ENCODE peak calls at places on chromosomes 11 and 22, in six cellular contexts. G, F, J, O, T and S are unnamed samples.

GRCh38 chr11:134687548-134687947 is 275.5 kb upstream of the B3GAT1 start:
- DNase-seq in G (no peak), F (no peak), J (no peak), O (no peak), T (no peak), S (no peak)

GRCh38 chr11:4181780-4182721 is 87.5 kb downstream of the RRM1 start:
- DNase-seq in G (peak), F (no peak), J (no peak), O (peak), T (peak), S (no peak)

GRCh38 chr22:47622541-47622940 is 860.1 kb downstream of the TBC1D22A start:
- DNase-seq in G (no peak), F (peak), J (no peak), O (no peak), T (no peak), S (no peak)

GRCh38 chr11:35288817-35289541 is 130.4 kb downstream of the SLC1A2 start:
- DNase-seq in G (no peak), F (no peak), J (no peak), O (peak), T (no peak), S (no peak)

GRCh38 chr11:12506502-12506921 is 129.1 kb downstream of the PARVA start:
- DNase-seq in G (no peak), F (no peak), J (no peak), O (peak), T (no peak), S (no peak)

GRCh38 chr22:21861856-21862255 is 5.6 kb downstream of the MAPK1 start:
- DNase-seq in G (no peak), F (no peak), J (no peak), O (no peak), T (no peak), S (no peak)

GRCh38 chr22:43477966-43478365 is 66.2 kb downstream of the MPPED1 start:
- DNase-seq in G (no peak), F (no peak), J (no peak), O (no peak), T (no peak), S (no peak)

GRCh38 chr11:451738-452137 is 1.7 kb downstream of the PTDSS2 start:
- DNase-seq in G (no peak), F (no peak), J (no peak), O (no peak), T (no peak), S (no peak)

GRCh38 chr11:78465169-78465942 is 47.7 kb upstream of the GAB2 start:
- DNase-seq in G (no peak), F (no peak), J (no peak), O (no peak), T (no peak), S (no peak)

GRCh38 chr22:28034760-28035401 is 115.8 kb upstream of the PITPNB start:
- DNase-seq in G (peak), F (peak), J (no peak), O (peak), T (no peak), S (no peak)

GRCh38 chr22:48980409-48980808 is 847.3 kb downstream of the BRD1 start:
- DNase-seq in G (no peak), F (no peak), J (no peak), O (no peak), T (no peak), S (no peak)

GRCh38 chr11:32830413-32830738 is 649 bp downstream of the PRRG4 start:
- DNase-seq in G (peak), F (no peak), J (peak), O (peak), T (peak), S (no peak)

GRCh38 chr22:44809456-44809855 is 57.1 kb downstream of the ARHGAP8 start:
- DNase-seq in G (no peak), F (no peak), J (no peak), O (no peak), T (no peak), S (no peak)

GRCh38 chr11:119432484-119433368 is 9.8 kb upstream of the THY1 start:
- DNase-seq in G (no peak), F (no peak), J (no peak), O (peak), T (no peak), S (no peak)

GRCh38 chr22:40498454-40499186 is 128.2 kb downstream of the SGSM3 start:
- DNase-seq in G (no peak), F (no peak), J (no peak), O (peak), T (peak), S (no peak)

GRCh38 chr11:134393638-134394037 is 18.4 kb downstream of the B3GAT1 start:
- DNase-seq in G (no peak), F (no peak), J (peak), O (no peak), T (peak), S (no peak)

GRCh38 chr11:520428-521178 is 13.6 kb upstream of the RNH1 start:
- DNase-seq in G (no peak), F (no peak), J (no peak), O (no peak), T (no peak), S (no peak)

GRCh38 chr22:49959782-49960158 is 802 bp upstream of the PIM3 start:
- DNase-seq in G (peak), F (peak), J (no peak), O (peak), T (no peak), S (no peak)

GRCh38 chr11:58926695-58927094 is 12.6 kb upstream of the GLYATL1 start:
- DNase-seq in G (no peak), F (no peak), J (no peak), O (peak), T (no peak), S (no peak)

GRCh38 chr11:11265994-11266606 is 87.0 kb downstream of the CSNK2A3 start:
- DNase-seq in G (peak), F (no peak), J (no peak), O (peak), T (peak), S (peak)

GRCh38 chr11:69157156-69157821 is 1.6 kb downstream of the SMIM38 start:
- DNase-seq in G (peak), F (peak), J (peak), O (peak), T (no peak), S (no peak)

GRCh38 chr11:6611092-6612007 is 666 bp downstream of the TAF10 start:
- DNase-seq in G (peak), F (peak), J (no peak), O (peak), T (peak), S (peak)

GRCh38 chr22:45468872-45469572 is 33.7 kb upstream of the FBLN1 start:
- DNase-seq in G (no peak), F (no peak), J (no peak), O (peak), T (no peak), S (no peak)

GRCh38 chr11:73330569-73331093 is 22.6 kb downstream of the ARHGEF17 start:
- DNase-seq in G (no peak), F (no peak), J (no peak), O (peak), T (no peak), S (no peak)

GRCh38 chr22:38927033-38927789 is 30.2 kb upstream of the APOBEC3A start:
- DNase-seq in G (peak), F (peak), J (peak), O (peak), T (peak), S (no peak)

GRCh38 chr22:26474687-26475086 is 8.9 kb downstream of the HPS4 start:
- DNase-seq in G (no peak), F (no peak), J (no peak), O (peak), T (no peak), S (no peak)

GRCh38 chr22:26545385-26545784 is 33.1 kb upstream of the TFIP11 start:
- DNase-seq in G (no peak), F (no peak), J (no peak), O (no peak), T (no peak), S (no peak)

GRCh38 chr11:113862430-113862829 is 12.9 kb downstream of the USP28 start:
- DNase-seq in G (no peak), F (no peak), J (no peak), O (peak), T (no peak), S (no peak)

GRCh38 chr11:103650330-103650729 is 386.1 kb upstream of the DDI1 start:
- DNase-seq in G (no peak), F (no peak), J (no peak), O (no peak), T (no peak), S (no peak)

GRCh38 chr11:7600205-7600775 is 73.0 kb downstream of the CYB5R2 start:
- DNase-seq in G (peak), F (peak), J (no peak), O (peak), T (peak), S (no peak)

GRCh38 chr11:109306322-109306721 is 115.7 kb upstream of the C11orf87 start:
- DNase-seq in G (no peak), F (no peak), J (no peak), O (peak), T (no peak), S (no peak)

GRCh38 chr11:123690490-123690889 is 36.1 kb upstream of the SCN3B start:
- DNase-seq in G (no peak), F (no peak), J (no peak), O (peak), T (no peak), S (no peak)

GRCh38 chr11:63667993-63668392 is 3.2 kb downstream of the ATL3 start:
- DNase-seq in G (no peak), F (no peak), J (no peak), O (peak), T (peak), S (no peak)

GRCh38 chr11:10648896-10649295 is 44.7 kb downstream of the IRAG1 start:
- DNase-seq in G (no peak), F (peak), J (no peak), O (no peak), T (no peak), S (no peak)

GRCh38 chr11:14539867-14540475 is 19.8 kb upstream of the PSMA1 start:
- DNase-seq in G (no peak), F (no peak), J (no peak), O (no peak), T (no peak), S (no peak)

GRCh38 chr11:16986434-16987204 is 27.6 kb downstream of the PLEKHA7 start:
- DNase-seq in G (peak), F (no peak), J (no peak), O (no peak), T (peak), S (no peak)

GRCh38 chr11:128497057-128497957 is 90.1 kb downstream of the ETS1 start:
- DNase-seq in G (peak), F (peak), J (no peak), O (peak), T (peak), S (no peak)